ENCODE peak calls at places on chromosome 4, in eight cellular contexts. X, D, L, H, R, E, Q and P are unnamed samples. For H3K36me3 and H3K4me1, the result is how much of the 10 kb centered on the place peaks cover.

GRCh38 chr4:81021526-81021944 is 9.0 kb upstream of the BMP3 start:
- DNase-seq in X (no peak), D (no peak), L (peak), H (no peak), R (no peak), E (no peak), Q (no peak), P (no peak)

GRCh38 chr4:124181045-124181444 is 531.5 kb downstream of the ANKRD50 start:
- DNase-seq in X (no peak), D (no peak), L (no peak), H (no peak), R (no peak), E (no peak), Q (no peak), P (no peak)

GRCh38 chr4:37392540-37393255 is 148.2 kb downstream of the NWD2 start:
- DNase-seq in X (no peak), D (no peak), L (peak), H (no peak), R (peak), E (peak), Q (no peak), P (peak)

GRCh38 chr4:163215896-163216295 is 49.2 kb upstream of the NAF1 start:
- DNase-seq in X (no peak), D (no peak), L (no peak), H (no peak), R (no peak), E (no peak), Q (no peak), P (no peak)

GRCh38 chr4:11002961-11003360 is 318.4 kb upstream of the CLNK start:
- DNase-seq in X (no peak), D (no peak), L (no peak), H (no peak), R (no peak), E (no peak), Q (no peak), P (no peak)

GRCh38 chr4:155741546-155741945 is 17.3 kb upstream of the GUCY1B1 start:
- DNase-seq in X (no peak), D (no peak), L (no peak), H (no peak), R (no peak), E (no peak), Q (no peak), P (no peak)

GRCh38 chr4:110197421-110198398 is 705 bp downstream of the ELOVL6 start:
- DNase-seq in X (peak), D (peak), L (peak), H (no peak), R (peak), E (peak), Q (peak), P (peak)

GRCh38 chr4:143514432-143514831 is 930 bp downstream of the SMARCA5 start:
- DNase-seq in X (no peak), D (peak), L (peak), H (no peak), R (peak), E (peak), Q (peak), P (peak)

GRCh38 chr4:183328832-183329231 is 6.6 kb upstream of the CLDN24 start:
- DNase-seq in X (no peak), D (no peak), L (peak), H (no peak), R (no peak), E (no peak), Q (no peak), P (no peak)

GRCh38 chr4:81164623-81165416 is 50.2 kb downstream of the PRKG2 start:
- DNase-seq in X (no peak), D (no peak), L (peak), H (peak), R (no peak), E (no peak), Q (no peak), P (no peak)

GRCh38 chr4:183852910-183853555 is 52.1 kb upstream of the STOX2 start:
- DNase-seq in X (no peak), D (no peak), L (no peak), H (no peak), R (no peak), E (no peak), Q (no peak), P (no peak)

GRCh38 chr4:39759569-39759968 is 61.6 kb downstream of the UBE2K start:
- DNase-seq in X (no peak), D (no peak), L (no peak), H (no peak), R (no peak), E (no peak), Q (no peak), P (no peak)

GRCh38 chr4:4763815-4764202 is 95.7 kb upstream of the MSX1 start:
- DNase-seq in X (no peak), D (no peak), L (peak), H (no peak), R (no peak), E (no peak), Q (no peak), P (no peak)

GRCh38 chr4:115548123-115548522 is 434.7 kb upstream of the NDST4 start:
- DNase-seq in X (no peak), D (no peak), L (no peak), H (no peak), R (no peak), E (no peak), Q (no peak), P (no peak)

GRCh38 chr4:10716163-10716562 is 31.6 kb upstream of the CLNK start:
- DNase-seq in X (no peak), D (no peak), L (no peak), H (no peak), R (no peak), E (no peak), Q (no peak), P (no peak)

GRCh38 chr4:176123710-176124407 is 58.2 kb downstream of the WDR17 start:
- DNase-seq in X (no peak), D (peak), L (peak), H (no peak), R (peak), E (no peak), Q (peak), P (no peak)

GRCh38 chr4:53854991-53855885 is 209.2 kb downstream of the CHIC2 start:
- DNase-seq in X (no peak), D (no peak), L (peak), H (no peak), R (no peak), E (no peak), Q (no peak), P (no peak)

GRCh38 chr4:40087799-40088366 is 31.2 kb downstream of the N4BP2 start:
- DNase-seq in X (no peak), D (no peak), L (no peak), H (no peak), R (no peak), E (no peak), Q (no peak), P (no peak)

GRCh38 chr4:41452484-41453225 is 85.3 kb upstream of the LIMCH1 start:
- DNase-seq in X (no peak), D (no peak), L (no peak), H (no peak), R (no peak), E (no peak), Q (no peak), P (no peak)

GRCh38 chr4:69874507-69874906 is 14.6 kb upstream of the SULT1E1 start:
- DNase-seq in X (no peak), D (no peak), L (peak), H (no peak), R (no peak), E (no peak), Q (no peak), P (no peak)

GRCh38 chr4:152485726-152486276 is 50.1 kb downstream of the FBXW7 start:
- DNase-seq in X (no peak), D (no peak), L (peak), H (peak), R (no peak), E (no peak), Q (peak), P (no peak)

GRCh38 chr4:82562553-82562854 is 716 bp upstream of the TMEM150C start:
- DNase-seq in X (no peak), D (peak), L (no peak), H (no peak), R (no peak), E (no peak), Q (no peak), P (no peak)

GRCh38 chr4:111450867-111451266 is 694.4 kb upstream of the FAM241A start:
- DNase-seq in X (no peak), D (no peak), L (peak), H (no peak), R (no peak), E (no peak), Q (no peak), P (no peak)

GRCh38 chr4:15250021-15250441 is 177.8 kb upstream of the C1QTNF7 start:
- DNase-seq in X (no peak), D (no peak), L (no peak), H (no peak), R (peak), E (no peak), Q (no peak), P (no peak)

GRCh38 chr4:13476915-13477314 is 7.2 kb downstream of the RAB28 start:
- DNase-seq in X (no peak), D (no peak), L (peak), H (no peak), R (no peak), E (no peak), Q (peak), P (no peak)

GRCh38 chr4:48683784-48684666 is 96.1 kb downstream of the FRYL start:
- DNase-seq in X (no peak), D (no peak), L (no peak), H (no peak), R (no peak), E (no peak), Q (peak), P (no peak)

GRCh38 chr4:28435346-28435745 is 1574.7 kb downstream of the STIM2 start:
- DNase-seq in X (no peak), D (no peak), L (peak), H (no peak), R (no peak), E (no peak), Q (no peak), P (no peak)

GRCh38 chr4:11496313-11496956 is 67.7 kb upstream of the HS3ST1 start:
- DNase-seq in X (no peak), D (no peak), L (peak), H (no peak), R (no peak), E (no peak), Q (no peak), P (no peak)

GRCh38 chr4:37946503-37947179 is 13.6 kb upstream of the PTTG2 start:
- DNase-seq in X (no peak), D (no peak), L (no peak), H (no peak), R (no peak), E (no peak), Q (no peak), P (peak)

GRCh38 chr4:111788046-111788642 is 357.1 kb upstream of the FAM241A start:
- DNase-seq in X (no peak), D (peak), L (no peak), H (no peak), R (no peak), E (no peak), Q (no peak), P (no peak)

GRCh38 chr4:86506591-86506990 is 87.5 kb upstream of the PTPN13 start:
- DNase-seq in X (no peak), D (no peak), L (no peak), H (no peak), R (no peak), E (no peak), Q (no peak), P (no peak)

GRCh38 chr4:75144475-75144874 is 211.6 kb downstream of the PARM1 start:
- DNase-seq in X (no peak), D (no peak), L (no peak), H (no peak), R (no peak), E (no peak), Q (no peak), P (no peak)

GRCh38 chr4:69907151-69907550 is 23.7 kb upstream of the CSN1S1 start:
- DNase-seq in X (no peak), D (no peak), L (no peak), H (no peak), R (no peak), E (no peak), Q (no peak), P (no peak)

GRCh38 chr4:2253160-2254084 is 8.5 kb downstream of the MXD4 start:
- DNase-seq in X (no peak), D (no peak), L (no peak), H (no peak), R (peak), E (peak), Q (no peak), P (peak)

DNA sequence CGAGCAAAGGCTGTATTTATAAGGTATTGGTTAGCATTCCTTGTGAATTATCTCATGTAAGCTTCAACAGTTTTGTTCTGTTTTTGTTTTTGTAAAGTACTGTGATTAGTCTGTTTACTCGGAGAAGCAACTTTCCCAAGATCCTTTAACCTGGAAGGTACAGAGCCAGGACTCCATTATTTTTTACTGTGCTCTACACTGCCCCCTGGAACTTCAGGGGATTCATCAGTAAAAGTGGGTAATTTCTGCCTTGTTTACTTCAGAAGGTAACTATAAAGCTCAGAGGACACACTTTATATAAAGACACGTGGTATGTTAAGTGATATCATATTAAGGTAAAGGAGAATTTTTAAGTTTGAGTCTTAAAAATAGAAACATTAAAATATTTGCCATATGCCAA is 124.9 kb downstream of the IQCM start:
- DNase-seq in X (no peak), D (peak), L (no peak), H (no peak), R (no peak), E (no peak), Q (no peak), P (no peak)
- TF ChIP-seq CTCF in X (no peak), D (peak), L (peak), H (peak), R (no peak), E (no peak), Q (no peak), P (no peak)

GRCh38 chr4:26945794-26946193 is 85.2 kb downstream of the STIM2 start:
- DNase-seq in X (no peak), D (no peak), L (no peak), H (no peak), R (no peak), E (no peak), Q (no peak), P (no peak)

GRCh38 chr4:26950446-26950845 is 89.8 kb downstream of the STIM2 start:
- DNase-seq in X (no peak), D (no peak), L (no peak), H (no peak), R (no peak), E (no peak), Q (no peak), P (no peak)

GRCh38 chr4:26943391-26943790 is 82.8 kb downstream of the STIM2 start:
- DNase-seq in X (no peak), D (no peak), L (no peak), H (no peak), R (no peak), E (no peak), Q (no peak), P (no peak)

GRCh38 chr4:26941951-26942350 is 81.3 kb downstream of the STIM2 start:
- DNase-seq in X (no peak), D (no peak), L (no peak), H (no peak), R (no peak), E (no peak), Q (peak), P (no peak)

DNA sequence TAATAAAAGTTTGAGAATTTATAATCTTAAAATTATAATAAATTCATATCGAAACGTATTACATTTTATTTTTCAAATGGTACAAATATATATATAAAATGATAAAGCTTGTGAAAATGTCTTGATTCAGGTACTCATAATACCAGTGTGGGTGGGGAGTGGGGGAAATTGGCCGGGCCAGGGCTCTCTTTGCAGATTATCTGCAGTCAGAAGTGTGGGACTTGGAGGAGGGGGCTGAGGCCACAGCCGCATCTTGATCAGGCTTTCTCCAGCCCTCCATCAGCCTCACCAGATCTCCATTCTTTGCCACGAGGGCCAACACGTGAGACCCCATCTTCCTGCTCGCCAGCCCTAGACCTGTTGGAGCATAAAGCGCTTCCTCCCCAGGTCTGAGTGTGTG is 86.7 kb downstream of the STIM2 start:
- DNase-seq in X (no peak), D (no peak), L (no peak), H (no peak), R (no peak), E (no peak), Q (no peak), P (no peak)
- H3K36me3 ChIP-seq in X (under half), D (under half), L (under half), H (under half), R (under half), E (under half), Q (under half), P (under half)

GRCh38 chr4:146051724-146052396 is 113.2 kb upstream of the ZNF827 start:
- DNase-seq in X (no peak), D (no peak), L (peak), H (no peak), R (no peak), E (no peak), Q (no peak), P (no peak)
- H3K4me1 ChIP-seq in X (under half), D (under half), L (under half), H (under half), R (under half), E (under half), Q (under half), P (under half)

DNA sequence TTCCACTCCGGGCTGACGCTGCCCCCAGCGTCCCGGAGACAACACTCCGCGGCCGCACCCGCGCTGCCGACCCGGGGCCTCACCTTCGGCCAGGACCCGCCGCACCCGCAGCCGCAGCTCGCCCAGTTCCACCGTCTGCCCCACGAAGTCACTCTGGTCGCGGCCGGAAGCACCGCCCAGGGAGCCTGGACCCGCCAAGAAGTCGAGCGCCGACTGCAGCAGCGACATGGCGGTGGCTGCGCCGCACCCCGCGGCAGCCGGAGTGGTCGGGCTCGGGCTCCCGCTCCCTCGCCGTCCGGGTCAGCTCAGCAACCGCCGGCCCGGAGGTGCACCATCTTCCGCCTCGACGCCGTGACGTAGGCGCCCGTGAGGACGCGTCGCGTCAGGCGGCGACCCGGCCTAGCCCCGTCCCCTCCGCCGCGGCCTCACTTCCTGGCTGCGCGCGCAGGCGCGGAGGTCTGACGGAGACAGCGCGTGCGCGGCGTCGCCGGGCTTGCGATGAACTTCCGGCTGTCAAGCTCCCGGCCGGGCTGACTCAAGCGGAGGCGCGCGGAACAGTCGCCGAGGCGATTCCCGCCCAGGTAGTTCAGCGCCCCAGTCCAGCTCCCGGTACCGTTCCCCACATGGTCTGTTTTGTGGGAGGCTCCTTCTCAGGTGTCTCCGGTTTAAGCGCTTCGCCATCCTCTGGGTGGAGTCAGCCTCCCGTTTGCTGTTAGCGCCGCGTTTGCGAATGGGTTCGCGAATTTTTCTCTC is at the start of the genes GAK and TMEM175:
- DNase-seq in X (peak), D (peak), L (peak), H (peak), R (peak), E (peak), Q (peak), P (peak)
- TF ChIP-seq CTCF in X (no peak), D (no peak), L (no peak), H (no peak), R (no peak), E (no peak), Q (no peak), P (no peak)

GRCh38 chr4:6594826-6595355 is 19.9 kb downstream of the MAN2B2 start:
- DNase-seq in X (no peak), D (no peak), L (peak), H (no peak), R (no peak), E (no peak), Q (no peak), P (no peak)

GRCh38 chr4:6594341-6594740 is 19.4 kb downstream of the MAN2B2 start:
- DNase-seq in X (no peak), D (no peak), L (no peak), H (no peak), R (no peak), E (no peak), Q (no peak), P (no peak)

GRCh38 chr4:6591781-6592180 is 16.8 kb downstream of the MAN2B2 start:
- DNase-seq in X (no peak), D (no peak), L (no peak), H (no peak), R (no peak), E (no peak), Q (peak), P (no peak)

GRCh38 chr4:6591305-6591704 is 16.3 kb downstream of the MAN2B2 start:
- DNase-seq in X (no peak), D (no peak), L (no peak), H (no peak), R (no peak), E (no peak), Q (peak), P (no peak)

DNA sequence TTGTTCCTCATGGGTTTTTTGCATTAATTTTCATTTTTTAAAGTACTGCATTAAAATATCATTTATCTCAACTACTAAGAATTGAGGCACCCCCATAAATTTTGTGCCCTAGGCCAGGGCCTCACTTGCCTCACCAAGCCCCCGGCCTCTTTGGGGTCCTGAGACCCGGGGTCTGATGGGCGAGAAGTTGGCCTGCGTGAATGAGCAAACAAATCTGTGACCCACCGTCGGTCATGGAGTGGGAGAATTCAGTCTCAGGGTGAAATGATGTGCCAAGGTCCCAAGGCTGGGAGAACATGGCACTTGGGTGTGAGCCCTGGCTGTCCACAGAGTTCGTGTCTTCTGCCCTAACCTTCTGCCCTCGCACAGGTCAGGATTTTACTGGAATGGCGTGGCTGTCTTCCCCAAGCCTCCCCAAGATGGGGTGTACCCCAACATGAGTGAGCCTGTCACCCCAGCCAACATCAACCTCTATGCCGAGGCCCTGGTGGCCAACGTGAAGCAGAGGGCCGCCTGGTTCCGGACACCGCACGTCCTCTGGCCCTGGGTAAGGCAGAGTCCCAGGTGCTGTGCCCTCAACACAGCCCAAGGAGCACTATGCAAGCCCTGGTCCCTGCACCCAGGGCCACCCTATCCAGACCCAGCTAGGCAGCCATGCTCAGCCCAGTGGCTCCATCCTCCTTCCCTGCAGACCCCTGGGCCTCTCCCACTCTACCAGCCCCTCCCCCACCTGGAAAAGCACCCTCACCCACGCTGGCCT is 18.0 kb downstream of the MAN2B2 start:
- DNase-seq in X (no peak), D (no peak), L (no peak), H (no peak), R (no peak), E (no peak), Q (no peak), P (no peak)
- H3K36me3 ChIP-seq in X (under half), D (under half), L (under half), H (under half), R (under half), E (half or more), Q (under half), P (under half)